ENCODE peak calls at places on chromosomes 16 and 17, in ten cellular contexts. I is heart left ventricle, F is body of pancreas, L is breast epithelium, A is tibial nerve, E is endothelial cell of umbilical vein, Y is testis, V is Peyer's patch, J is esophagus squamous epithelium, D is A549. W is an unnamed sample.

GRCh38 chr16:21646721-21647561 is 5.5 kb downstream of the IGSF6 start:
- DNase-seq in I (no peak), F (no peak), L (no peak), A (no peak), E (no peak), Y (no peak), V (peak), J (no peak), D (no peak), W (no peak)

GRCh38 chr17:5115673-5116651 is at the start of gene USP6:
- DNase-seq in I (no peak), F (no peak), L (no peak), A (no peak), E (no peak), Y (peak), V (peak), J (no peak), D (no peak), W (no peak)

GRCh38 chr17:81551458-81552243 is 502 bp downstream of the FAAP100 start:
- DNase-seq in I (no peak), F (peak), L (no peak), A (peak), E (peak), Y (peak), V (peak), J (no peak), D (peak), W (no peak)

GRCh38 chr16:1309888-1310831 is 724 bp downstream of the UBE2I start:
- DNase-seq in I (peak), F (peak), L (no peak), A (peak), E (peak), Y (peak), V (peak), J (no peak), D (no peak), W (peak)

GRCh38 chr16:71840052-71840451 is 5.7 kb upstream of the ATXN1L start:
- DNase-seq in I (no peak), F (peak), L (no peak), A (no peak), E (no peak), Y (no peak), V (no peak), J (no peak), D (no peak), W (no peak)

GRCh38 chr17:74466785-74467158 is 338 bp downstream of the CD300A start:
- DNase-seq in I (no peak), F (no peak), L (no peak), A (no peak), E (no peak), Y (no peak), V (no peak), J (no peak), D (no peak), W (no peak)

GRCh38 chr16:19945934-19946333 is 61.3 kb upstream of the GPRC5B start:
- DNase-seq in I (no peak), F (no peak), L (no peak), A (no peak), E (no peak), Y (no peak), V (no peak), J (no peak), D (no peak), W (no peak)

GRCh38 chr16:3020604-3021448 is 658 bp downstream of the TNFRSF12A start:
- DNase-seq in I (peak), F (peak), L (peak), A (peak), E (peak), Y (peak), V (peak), J (no peak), D (peak), W (peak)

GRCh38 chr16:66057056-66057455 is 309.4 kb upstream of the CDH5 start:
- DNase-seq in I (no peak), F (no peak), L (no peak), A (peak), E (no peak), Y (no peak), V (peak), J (no peak), D (no peak), W (no peak)

GRCh38 chr17:61361084-61361483 is 38.6 kb upstream of the TBX2 start:
- DNase-seq in I (no peak), F (no peak), L (no peak), A (no peak), E (no peak), Y (no peak), V (no peak), J (no peak), D (no peak), W (no peak)

GRCh38 chr17:8821446-8822105 is 22.4 kb upstream of the MFSD6L start:
- DNase-seq in I (no peak), F (no peak), L (no peak), A (no peak), E (no peak), Y (no peak), V (peak), J (no peak), D (no peak), W (no peak)

GRCh38 chr16:60413969-60414368 is 1622.3 kb downstream of the CDH8 start:
- DNase-seq in I (no peak), F (no peak), L (no peak), A (no peak), E (no peak), Y (no peak), V (no peak), J (no peak), D (no peak), W (no peak)

GRCh38 chr16:56145369-56145768 is 45.9 kb upstream of the GNAO1 start:
- DNase-seq in I (no peak), F (no peak), L (no peak), A (no peak), E (no peak), Y (no peak), V (no peak), J (no peak), D (no peak), W (no peak)

GRCh38 chr17:10126554-10127493 is 71.6 kb downstream of the GAS7 start:
- DNase-seq in I (no peak), F (no peak), L (no peak), A (no peak), E (no peak), Y (peak), V (no peak), J (no peak), D (no peak), W (peak)

GRCh38 chr17:75723201-75723930 is 2.1 kb downstream of the ITGB4 start:
- DNase-seq in I (no peak), F (no peak), L (no peak), A (no peak), E (no peak), Y (no peak), V (peak), J (no peak), D (no peak), W (no peak)

GRCh38 chr16:54817432-54817831 is 113.2 kb upstream of the IRX5 start:
- DNase-seq in I (no peak), F (no peak), L (no peak), A (no peak), E (no peak), Y (no peak), V (no peak), J (no peak), D (peak), W (no peak)

GRCh38 chr16:75320435-75320834 is 69.0 kb upstream of the BCAR1 start:
- DNase-seq in I (no peak), F (peak), L (no peak), A (no peak), E (no peak), Y (peak), V (no peak), J (no peak), D (no peak), W (no peak)

GRCh38 chr16:56950881-56951771 is 10.6 kb upstream of the CETP start:
- DNase-seq in I (no peak), F (peak), L (no peak), A (peak), E (peak), Y (peak), V (peak), J (no peak), D (peak), W (peak)

GRCh38 chr16:88798772-88799455 is 4.7 kb upstream of the CDT1 start:
- DNase-seq in I (no peak), F (no peak), L (no peak), A (no peak), E (no peak), Y (no peak), V (no peak), J (no peak), D (peak), W (no peak)

GRCh38 chr17:50908860-50909764 is 43.0 kb upstream of the TOB1 start:
- DNase-seq in I (peak), F (peak), L (peak), A (peak), E (peak), Y (peak), V (peak), J (no peak), D (no peak), W (no peak)

GRCh38 chr17:32876414-32877163 is at the start of gene MYO1D:
- DNase-seq in I (peak), F (peak), L (peak), A (peak), E (no peak), Y (peak), V (peak), J (no peak), D (peak), W (peak)

GRCh38 chr17:73546121-73546520 is 98.1 kb downstream of the SDK2 start:
- DNase-seq in I (no peak), F (no peak), L (no peak), A (no peak), E (no peak), Y (no peak), V (no peak), J (no peak), D (no peak), W (no peak)

GRCh38 chr16:69463876-69464275 is 39.5 kb downstream of the CYB5B start:
- DNase-seq in I (no peak), F (no peak), L (no peak), A (no peak), E (no peak), Y (no peak), V (no peak), J (no peak), D (no peak), W (no peak)

GRCh38 chr17:3770471-3770870 is 30.5 kb downstream of the ITGAE start:
- DNase-seq in I (no peak), F (no peak), L (no peak), A (no peak), E (no peak), Y (no peak), V (peak), J (no peak), D (no peak), W (no peak)

GRCh38 chr17:45391918-45392317 is 40.8 kb downstream of the ARHGAP27 start:
- DNase-seq in I (no peak), F (no peak), L (no peak), A (no peak), E (no peak), Y (no peak), V (no peak), J (no peak), D (no peak), W (no peak)
- H3K27ac ChIP-seq in I (no peak), F (no peak), L (no peak), A (no peak), E (no peak), Y (no peak), V (no peak), J (no peak), D (no peak), W (no peak)

GRCh38 chr16:30527635-30528178 is 1.3 kb upstream of the ZNF768 start:
- DNase-seq in I (no peak), F (peak), L (peak), A (no peak), E (no peak), Y (no peak), V (peak), J (no peak), D (no peak), W (no peak)

GRCh38 chr16:30526137-30526822 is at the start of gene ZNF768:
- DNase-seq in I (no peak), F (peak), L (peak), A (no peak), E (peak), Y (peak), V (peak), J (no peak), D (peak), W (peak)

GRCh38 chr16:30525844-30526136 is 576 bp downstream of the ZNF768 start:
- DNase-seq in I (no peak), F (no peak), L (no peak), A (no peak), E (no peak), Y (no peak), V (no peak), J (no peak), D (no peak), W (no peak)

GRCh38 chr16:30528799-30529457 is 2.6 kb upstream of the ZNF768 start:
- DNase-seq in I (no peak), F (no peak), L (no peak), A (no peak), E (no peak), Y (no peak), V (no peak), J (no peak), D (no peak), W (no peak)

GRCh38 chr16:30526823-30527634 is 663 bp upstream of the ZNF768 start:
- DNase-seq in I (peak), F (peak), L (peak), A (peak), E (peak), Y (peak), V (peak), J (peak), D (peak), W (peak)
- TF ChIP-seq CTCF in I (peak), F (peak), L (peak), A (peak), E (peak), Y (no peak), V (no peak), J (peak), D (peak), W (peak)

DNA sequence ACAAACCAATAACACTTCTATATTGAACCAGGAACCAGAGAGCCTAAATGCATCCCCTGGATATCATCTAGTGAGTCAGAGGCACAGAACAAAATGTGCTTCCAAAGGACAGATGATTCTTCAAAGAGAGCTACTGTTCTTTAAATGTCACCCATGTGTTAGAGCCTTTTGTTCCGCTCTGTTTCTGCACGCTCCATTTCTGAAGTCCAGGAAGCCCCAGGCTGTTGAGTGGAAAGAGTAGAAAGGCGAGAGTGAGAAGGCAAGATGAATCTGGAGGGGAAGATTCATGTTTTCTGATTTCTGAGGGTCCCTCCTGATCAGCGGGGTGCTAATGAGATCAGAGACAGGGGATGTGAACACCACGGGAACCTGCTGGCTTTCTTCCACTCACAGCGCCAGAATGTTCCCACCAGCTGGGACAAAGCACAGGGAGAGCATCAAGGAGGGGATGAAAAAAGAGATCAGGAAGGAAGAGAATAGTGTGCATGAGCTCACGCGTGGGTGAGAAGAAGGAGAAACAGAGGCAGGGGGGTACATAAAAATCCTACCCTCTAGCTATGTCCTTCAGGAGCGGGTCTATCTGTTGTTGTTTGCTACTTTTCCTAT is 559.9 kb upstream of the HSBP1 start:
- DNase-seq in I (no peak), F (no peak), L (no peak), A (no peak), E (no peak), Y (no peak), V (no peak), J (no peak), D (no peak), W (no peak)
- TF ChIP-seq POLR2A in I (no peak), F (no peak), L (no peak), A (no peak), E (no peak), Y (no peak), V (no peak), J (no peak), D (no peak), W (no peak)

GRCh38 chr17:48644910-48645557 is 18.9 kb upstream of the HOXB9 start:
- DNase-seq in I (no peak), F (no peak), L (no peak), A (no peak), E (no peak), Y (no peak), V (peak), J (no peak), D (no peak), W (no peak)
- H3K27ac ChIP-seq in I (no peak), F (no peak), L (no peak), A (no peak), E (no peak), Y (no peak), V (no peak), J (no peak), D (peak), W (no peak)

DNA sequence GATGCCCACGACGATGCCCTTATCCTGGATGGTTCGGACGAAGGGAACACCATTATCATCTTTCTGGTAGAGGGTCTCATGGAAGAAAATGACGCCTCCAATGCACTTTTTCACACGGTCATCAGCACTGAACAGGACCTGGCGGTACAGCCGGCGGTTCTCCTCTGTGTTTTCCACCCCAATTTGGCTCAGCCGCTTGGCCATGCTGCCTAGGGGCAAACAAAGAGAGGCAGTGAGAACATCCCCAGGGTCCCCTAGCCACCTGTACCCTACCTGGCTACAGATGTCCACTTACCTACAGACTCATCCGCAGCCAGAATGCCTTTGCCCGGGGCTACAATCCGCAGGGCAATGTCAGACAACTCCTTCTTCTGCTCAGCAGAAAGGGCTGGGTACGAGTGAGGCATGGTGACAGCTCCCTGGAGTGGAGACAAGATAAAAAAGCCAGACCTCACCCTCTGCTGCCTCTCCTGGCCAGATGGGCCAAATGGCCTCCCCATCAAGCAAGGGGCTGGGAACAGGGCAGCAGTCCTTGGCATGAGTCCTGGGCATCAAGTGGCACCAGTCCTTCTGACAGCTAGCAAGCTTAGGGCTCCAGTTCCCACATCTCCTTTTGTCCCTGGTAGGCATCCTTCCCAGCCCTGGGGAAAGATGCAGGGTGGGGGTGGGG is 1.4 kb downstream of the ALDOC start:
- DNase-seq in I (peak), F (no peak), L (no peak), A (no peak), E (no peak), Y (no peak), V (peak), J (no peak), D (no peak), W (no peak)
- TF ChIP-seq CTCF in I (peak), F (no peak), L (no peak), A (no peak), E (no peak), Y (no peak), V (no peak), J (no peak), D (no peak), W (no peak)

GRCh38 chr17:31523862-31524730 is 132.6 kb downstream of the RAB11FIP4 start:
- DNase-seq in I (no peak), F (no peak), L (no peak), A (no peak), E (no peak), Y (no peak), V (no peak), J (no peak), D (no peak), W (no peak)
- TF ChIP-seq POLR2A in I (no peak), F (no peak), L (no peak), A (no peak), E (no peak), Y (no peak), V (no peak), J (no peak), D (no peak), W (no peak)